ENCODE peak calls at places on chromosomes 4 and X, in five cellular contexts. X, V, H, P and J are unnamed samples.

GRCh38 chr4:40170588-40170987 is 26.2 kb upstream of the RHOH start:
- ATAC-seq in V (no peak), X (no peak), P (peak; percentile 82), H (no peak), J (no peak)

GRCh38 chrX:57121162-57121741 is at the start of gene SPIN2B:
- ATAC-seq in V (peak; percentile 100), P (peak; percentile 99), H (peak; percentile 95), X (peak; percentile 100), J (peak; percentile 95)

GRCh38 chrX:119042996-119043395 is 29.8 kb upstream of the CT47C1 start:
- ATAC-seq in H (no peak), P (no peak), V (no peak), X (no peak), J (no peak)

GRCh38 chr4:122212880-122213279 is 60.7 kb downstream of the BLTP1 start:
- ATAC-seq in P (peak; percentile 38), V (no peak), X (no peak), H (no peak), J (no peak)

GRCh38 chrX:110442631-110443030 is 84.0 kb downstream of the RTL9 start:
- ATAC-seq in H (no peak), X (peak; percentile 69), P (peak; percentile 93), V (peak; percentile 90), J (no peak)

GRCh38 chr4:75142850-75143249 is 209.9 kb downstream of the PARM1 start:
- ATAC-seq in X (no peak), V (no peak), H (no peak), P (peak; percentile 76), J (no peak)

GRCh38 chrX:2691543-2692220 is 587 bp downstream of the CD99 start:
- ATAC-seq in P (peak; percentile 32), X (peak; percentile 53), V (peak; percentile 43), H (peak; percentile 27), J (peak; percentile 20)

GRCh38 chrX:44621088-44621487 is 78.4 kb upstream of the FUNDC1 start:
- ATAC-seq in V (no peak), X (no peak), P (no peak), H (no peak), J (no peak)

GRCh38 chr4:74397748-74398426 is 32.9 kb downstream of the EREG start:
- ATAC-seq in X (no peak), H (no peak), V (no peak), P (peak; percentile 67), J (no peak)

GRCh38 chrX:25022499-25023325 is 6.9 kb upstream of the ARX start:
- ATAC-seq in P (no peak), V (no peak), H (peak; percentile 28), X (no peak), J (no peak)

GRCh38 chr4:61619528-61619927 is 419.4 kb downstream of the ADGRL3 start:
- ATAC-seq in H (no peak), V (no peak), P (peak; percentile 42), X (no peak), J (no peak)

GRCh38 chrX:68807818-68808217 is 21.0 kb upstream of the EFNB1 start:
- ATAC-seq in X (peak; percentile 85), H (peak; percentile 30), V (peak; percentile 75), P (peak; percentile 28), J (peak; percentile 31)

GRCh38 chr4:10205223-10205622 is 88.6 kb upstream of the WDR1 start:
- ATAC-seq in P (no peak), V (no peak), X (no peak), H (no peak), J (no peak)

GRCh38 chr4:88621763-88622327 is 29.6 kb downstream of the HERC3 start:
- ATAC-seq in X (no peak), P (no peak), V (no peak), H (no peak), J (no peak)

GRCh38 chr4:19009886-19010285 is 988.3 kb upstream of the LCORL start:
- ATAC-seq in X (no peak), V (no peak), H (no peak), P (no peak), J (no peak)

GRCh38 chr4:833731-834367 is 7.9 kb upstream of the CPLX1 start:
- ATAC-seq in V (no peak), P (peak; percentile 20), H (no peak), X (peak; percentile 9), J (no peak)

GRCh38 chr4:158824425-158825274 is 55.8 kb downstream of the FNIP2 start:
- ATAC-seq in H (no peak), V (no peak), X (no peak), P (no peak), J (no peak)

GRCh38 chrX:27674491-27674890 is 84.3 kb downstream of the DCAF8L2 start:
- ATAC-seq in X (no peak), P (no peak), V (no peak), H (no peak), J (no peak)

GRCh38 chr4:38190717-38191178 is 230.6 kb downstream of the PTTG2 start:
- ATAC-seq in H (peak; percentile 24), X (peak; percentile 19), P (no peak), V (no peak), J (peak; percentile 63)

GRCh38 chr4:128847074-128847724 is 37.7 kb downstream of the JADE1 start:
- ATAC-seq in X (no peak), V (no peak), P (no peak), H (no peak), J (no peak)

GRCh38 chr4:99832854-99833253 is 16.2 kb downstream of the DAPP1 start:
- ATAC-seq in P (no peak), H (no peak), X (no peak), V (no peak), J (no peak)

GRCh38 chr4:53196872-53197759 is 168.7 kb downstream of the SCFD2 start:
- ATAC-seq in P (peak; percentile 85), X (peak; percentile 62), V (peak; percentile 76), H (peak; percentile 43), J (peak; percentile 51)

GRCh38 chr4:88341227-88342192 is 37.1 kb upstream of the HERC6 start:
- ATAC-seq in P (peak; percentile 56), V (no peak), H (peak; percentile 62), X (peak; percentile 84), J (peak; percentile 93)

GRCh38 chr4:113539408-113539807 is 222.1 kb downstream of the CAMK2D start:
- ATAC-seq in H (no peak), P (peak; percentile 92), X (no peak), V (peak; percentile 69), J (no peak)

GRCh38 chrX:104469771-104470170 is 96.2 kb upstream of the IL1RAPL2 start:
- ATAC-seq in P (no peak), X (no peak), V (no peak), H (no peak), J (no peak)

GRCh38 chr4:55758570-55758969 is 61.0 kb upstream of the EXOC1L start:
- ATAC-seq in H (no peak), P (no peak), X (peak; percentile 38), V (no peak), J (no peak)

DNA sequence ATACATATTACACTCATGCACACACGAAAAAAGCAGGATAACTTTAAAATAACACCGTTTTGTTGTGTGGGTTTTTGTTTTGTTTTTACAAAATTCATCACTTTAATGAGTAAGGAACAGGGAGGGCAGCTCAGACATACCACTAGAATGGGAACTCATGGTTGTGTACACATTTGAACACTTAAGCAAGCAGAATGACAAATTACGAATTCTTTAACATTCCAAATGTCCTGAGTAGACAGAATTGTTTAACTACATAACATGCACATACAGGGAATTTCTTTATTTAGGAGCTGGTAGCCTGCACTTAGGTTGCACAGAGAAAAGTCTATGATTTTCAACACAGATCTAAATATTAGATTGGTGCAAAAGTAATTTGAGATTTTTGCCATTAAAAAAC is 96.4 kb downstream of the ATP8A1 start:
- ATAC-seq in V (no peak), X (no peak), P (no peak), H (no peak), J (no peak)
- TF ChIP-seq POLR2AphosphoS5 in V (no peak), X (no peak), P (no peak), H (no peak), J (no peak)

GRCh38 chrX:107683931-107684330 is 55.6 kb downstream of the PRPS1 start:
- ATAC-seq in X (no peak), V (no peak), P (no peak), H (no peak), J (no peak)

GRCh38 chrX:107684956-107685385 is 56.7 kb downstream of the PRPS1 start:
- ATAC-seq in P (peak; percentile 92), X (no peak), H (peak; percentile 90), V (peak; percentile 60), J (peak; percentile 68)

GRCh38 chrX:107686026-107686425 is 57.7 kb downstream of the PRPS1 start:
- ATAC-seq in X (no peak), H (no peak), V (no peak), P (no peak), J (no peak)

GRCh38 chrX:107686792-107687191 is 58.5 kb downstream of the PRPS1 start:
- ATAC-seq in P (peak; percentile 50), V (no peak), X (no peak), H (no peak), J (no peak)

GRCh38 chrX:107683124-107683895 is 55.0 kb downstream of the PRPS1 start:
- ATAC-seq in P (no peak), H (no peak), X (no peak), V (no peak), J (peak; percentile 78)
- TF ChIP-seq POLR2AphosphoS5 in P (no peak), H (peak; percentile 90), X (no peak), V (no peak), J (peak; percentile 83)

GRCh38 chr4:63578383-63578782 is 830.9 kb downstream of the TECRL start:
- ATAC-seq in P (no peak), X (no peak), V (no peak), H (no peak), J (no peak)
- TF ChIP-seq POLR2AphosphoS5 in P (no peak), X (no peak), V (no peak), H (no peak), J (no peak)

GRCh38 chr4:151324124-151324448 is 1.3 kb downstream of the SH3D19 start:
- ATAC-seq in H (no peak), P (no peak), V (no peak), X (no peak), J (no peak)

GRCh38 chr4:151324449-151325319 is 721 bp downstream of the SH3D19 start:
- ATAC-seq in H (peak; percentile 74), X (peak; percentile 74), P (peak; percentile 48), V (peak; percentile 70), J (peak; percentile 46)

GRCh38 chr4:151322565-151322964 is 2.8 kb downstream of the SH3D19 start:
- ATAC-seq in X (no peak), V (no peak), P (no peak), H (no peak), J (no peak)

GRCh38 chr4:151329217-151330007 is 4.0 kb upstream of the SH3D19 start:
- ATAC-seq in V (no peak), X (no peak), H (no peak), P (no peak), J (no peak)

DNA sequence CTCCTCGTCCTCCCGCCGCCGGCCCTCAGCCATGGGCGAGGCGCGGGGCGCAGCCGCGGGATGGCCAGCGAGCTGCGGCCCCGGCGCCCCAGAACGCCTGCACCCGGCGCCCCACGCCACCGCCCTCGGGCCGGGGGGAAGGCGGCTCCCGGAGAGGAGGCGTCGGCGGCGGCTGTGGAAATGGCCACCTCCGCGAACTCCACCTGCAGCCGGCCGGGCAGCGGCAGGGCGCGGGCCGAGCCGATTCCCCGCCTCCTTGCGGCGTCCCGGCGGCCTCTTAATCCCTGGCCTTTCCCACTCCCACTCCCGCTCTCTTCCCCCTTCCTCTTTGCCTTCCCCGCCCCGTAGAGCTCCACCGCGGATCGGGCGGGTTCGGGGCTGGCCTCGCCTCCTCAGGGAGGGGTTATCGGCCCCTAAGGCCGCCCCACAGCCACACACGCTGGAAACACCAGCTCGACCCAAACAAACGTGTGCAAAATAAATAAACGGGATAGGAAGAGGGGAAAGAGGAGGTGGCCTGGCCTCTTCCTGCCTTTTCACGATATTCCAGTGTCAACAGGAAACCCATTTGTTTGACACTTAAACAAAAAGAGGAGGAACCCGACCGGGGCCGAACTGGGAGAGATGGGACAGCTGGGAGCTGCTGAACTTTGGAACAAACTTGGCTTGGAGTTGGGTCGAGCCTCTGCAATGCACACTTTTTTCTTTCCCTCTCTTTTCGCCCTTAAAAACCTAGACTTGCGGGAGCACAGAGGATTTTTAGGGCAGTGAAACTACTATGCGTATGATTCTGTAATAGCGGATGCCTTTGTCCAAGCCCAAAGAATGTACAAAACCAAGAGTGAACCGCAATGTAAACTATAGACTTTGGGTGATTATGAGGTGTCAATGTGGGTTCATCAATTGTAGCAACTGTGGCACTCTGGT is at the start of gene SH3D19:
- ATAC-seq in H (peak; percentile 95), V (peak; percentile 86), P (no peak), X (peak; percentile 98), J (peak; percentile 92)
- TF ChIP-seq POLR2AphosphoS5 in H (peak; percentile 85), V (peak; percentile 66), P (no peak), X (peak; percentile 22), J (peak; percentile 80)